ENCODE peak calls at places on chromosomes 12 and 14, in six cellular contexts. E is lung; B is ascending aorta; K is esophagus muscularis mucosa; R is CD8-positive, alpha-beta T cell; O is MM.1S. W is an unnamed sample. For H3K4me1, the result is how much of the 10 kb centered on the place peaks cover.

GRCh38 chr12:27163048-27163715 is 80.8 kb upstream of the C12orf71 start:
- DNase-seq in O (no peak), B (no peak), R (no peak), K (no peak), E (no peak), W (no peak)

GRCh38 chr14:45201908-45202307 is 51.1 kb downstream of the MIS18BP1 start:
- DNase-seq in R (no peak), B (no peak), K (no peak), O (peak), E (no peak), W (no peak)

GRCh38 chr12:6843118-6843902 is 2.6 kb downstream of the GNB3 start:
- DNase-seq in O (no peak), B (no peak), E (no peak), R (no peak), K (no peak), W (no peak)

GRCh38 chr14:69559581-69560011 is 15.1 kb downstream of the CCDC177 start:
- DNase-seq in R (no peak), B (no peak), K (no peak), O (no peak), E (no peak), W (no peak)

GRCh38 chr14:24425704-24426103 is 3.8 kb downstream of the CBLN3 start:
- DNase-seq in E (no peak), O (no peak), R (no peak), K (no peak), B (no peak), W (no peak)

GRCh38 chr12:54125950-54126695 is 62.7 kb downstream of the SMUG1 start:
- DNase-seq in O (no peak), R (no peak), B (no peak), K (no peak), E (no peak), W (peak)

GRCh38 chr14:91406982-91407381 is 10.6 kb downstream of the CCDC88C start:
- DNase-seq in B (no peak), O (no peak), K (no peak), R (no peak), E (no peak), W (no peak)

GRCh38 chr12:72632286-72632685 is 360.1 kb downstream of the TRHDE start:
- DNase-seq in K (no peak), B (no peak), O (no peak), R (no peak), E (no peak), W (no peak)

GRCh38 chr14:61476737-61477410 is 155.5 kb downstream of the PRKCH start:
- DNase-seq in K (no peak), B (no peak), R (peak), E (peak), O (no peak), W (no peak)

GRCh38 chr14:73755434-73756014 is 41.3 kb upstream of the PNMA1 start:
- DNase-seq in O (no peak), E (no peak), R (no peak), B (no peak), K (no peak), W (peak)

GRCh38 chr12:6956332-6956727 is 5.2 kb downstream of the PTPN6 start:
- DNase-seq in K (no peak), O (no peak), B (no peak), R (no peak), E (no peak), W (peak)

GRCh38 chr14:39175445-39176262 is 600 bp downstream of the PNN start:
- DNase-seq in R (no peak), B (no peak), K (no peak), E (peak), O (no peak), W (peak)

GRCh38 chr12:124626841-124627502 is 59.6 kb upstream of the NCOR2 start:
- DNase-seq in B (no peak), O (no peak), E (no peak), K (no peak), R (no peak), W (peak)

GRCh38 chr12:77795699-77796098 is 35.0 kb upstream of the NAV3 start:
- DNase-seq in E (no peak), B (no peak), K (no peak), O (no peak), R (no peak), W (no peak)

GRCh38 chr12:77116277-77116676 is 50.9 kb upstream of the E2F7 start:
- DNase-seq in O (no peak), R (no peak), B (no peak), K (no peak), E (no peak), W (no peak)

GRCh38 chr14:18660585-18660922 is 59.6 kb downstream of the OR11H12 start:
- DNase-seq in K (no peak), B (no peak), O (no peak), E (no peak), R (no peak), W (no peak)

GRCh38 chr14:99676657-99677056 is 7.4 kb upstream of the CYP46A1 start:
- DNase-seq in E (no peak), R (no peak), O (no peak), K (no peak), B (no peak), W (peak)

GRCh38 chr14:103105580-103106168 is 11.1 kb downstream of the EXOC3L4 start:
- DNase-seq in B (no peak), E (no peak), K (no peak), O (peak), R (no peak), W (no peak)

GRCh38 chr12:45434094-45434493 is 218.2 kb downstream of the ANO6 start:
- DNase-seq in R (no peak), K (no peak), B (no peak), O (no peak), E (no peak), W (no peak)

GRCh38 chr12:77133566-77133965 is 68.2 kb upstream of the E2F7 start:
- DNase-seq in K (no peak), R (no peak), B (no peak), E (no peak), O (peak), W (peak)

GRCh38 chr14:100031506-100032281 is 33.5 kb upstream of the EVL start:
- DNase-seq in O (no peak), B (peak), R (no peak), K (no peak), E (peak), W (no peak)

GRCh38 chr14:35405304-35405996 is 901 bp upstream of the NFKBIA start:
- DNase-seq in O (no peak), K (no peak), R (no peak), B (no peak), E (no peak), W (peak)

GRCh38 chr14:77918448-77918847 is 118.5 kb downstream of the ADCK1 start:
- DNase-seq in E (no peak), B (no peak), O (no peak), K (no peak), R (no peak), W (no peak)

GRCh38 chr12:4849946-4850345 is 59.8 kb upstream of the KCNA1 start:
- DNase-seq in K (no peak), B (no peak), O (no peak), E (no peak), R (no peak), W (no peak)

GRCh38 chr12:48001426-48002178 is 2.7 kb downstream of the COL2A1 start:
- DNase-seq in O (no peak), B (no peak), E (no peak), K (no peak), R (no peak), W (peak)

GRCh38 chr12:53532524-53533445 is 25.5 kb upstream of the NPFF start:
- DNase-seq in R (no peak), B (no peak), K (no peak), E (no peak), O (no peak), W (no peak)

GRCh38 chr14:87108726-87109125 is 884.3 kb downstream of the GALC start:
- DNase-seq in B (no peak), E (no peak), R (no peak), O (no peak), K (no peak), W (no peak)

GRCh38 chr12:51406299-51406698 is 15.1 kb upstream of the GALNT6 start:
- DNase-seq in O (no peak), R (no peak), K (no peak), B (no peak), E (no peak), W (no peak)

GRCh38 chr12:98317939-98318899 is 197.2 kb upstream of the TMPO start:
- DNase-seq in B (no peak), E (no peak), K (no peak), O (no peak), R (no peak), W (no peak)

GRCh38 chr12:63056649-63057048 is 94.4 kb downstream of the AVPR1A start:
- DNase-seq in K (no peak), R (no peak), O (no peak), B (no peak), E (no peak), W (no peak)

GRCh38 chr12:57887631-57888406 is 41.3 kb upstream of the CTDSP2 start:
- DNase-seq in O (no peak), R (no peak), B (no peak), E (peak), K (no peak), W (peak)

GRCh38 chr12:109310247-109311125 is 1.4 kb upstream of the FOXN4 start:
- DNase-seq in E (no peak), K (no peak), R (no peak), B (no peak), O (peak), W (no peak)

GRCh38 chr14:63269561-63270225 is 49.0 kb downstream of the GPHB5 start:
- DNase-seq in B (no peak), K (no peak), E (no peak), O (no peak), R (no peak), W (no peak)

GRCh38 chr12:123471374-123472068 is 13.6 kb downstream of the SNRNP35 start:
- DNase-seq in E (no peak), B (no peak), O (no peak), K (no peak), R (no peak), W (peak)
- H3K4me1 ChIP-seq in E (under half), B (under half), O (under half), K (under half), R (under half), W (under half)

DNA sequence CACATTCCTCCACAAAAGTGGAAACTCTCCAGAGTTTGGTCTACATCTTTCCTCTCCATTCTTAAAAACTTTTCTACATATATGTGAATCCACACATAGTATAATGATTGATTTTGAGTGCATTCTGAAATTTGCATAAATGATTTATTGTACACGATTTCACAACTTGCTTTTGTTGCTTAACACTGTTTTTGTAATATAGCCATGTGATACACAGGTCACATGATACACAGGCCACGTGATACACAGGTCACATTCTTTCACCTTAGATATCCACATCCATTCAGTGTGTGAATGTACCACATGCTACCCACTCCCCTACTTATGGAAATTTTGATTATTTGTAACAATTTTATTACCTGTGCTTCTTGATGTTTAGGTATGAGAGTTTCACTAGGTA is 319.1 kb downstream of the ZFP36L1 start:
- DNase-seq in R (no peak), E (no peak), O (no peak), K (no peak), B (no peak), W (no peak)
- H3K4me1 ChIP-seq in R (under half), E (under half), O (under half), K (under half), B (under half), W (under half)

GRCh38 chr14:105484997-105485393 is 1.7 kb upstream of the CRIP1 start:
- DNase-seq in B (no peak), E (no peak), R (no peak), O (no peak), K (no peak), W (no peak)
- H3K4me1 ChIP-seq in B (half or more), E (under half), R (half or more), O (under half), K (half or more), W (under half)

DNA sequence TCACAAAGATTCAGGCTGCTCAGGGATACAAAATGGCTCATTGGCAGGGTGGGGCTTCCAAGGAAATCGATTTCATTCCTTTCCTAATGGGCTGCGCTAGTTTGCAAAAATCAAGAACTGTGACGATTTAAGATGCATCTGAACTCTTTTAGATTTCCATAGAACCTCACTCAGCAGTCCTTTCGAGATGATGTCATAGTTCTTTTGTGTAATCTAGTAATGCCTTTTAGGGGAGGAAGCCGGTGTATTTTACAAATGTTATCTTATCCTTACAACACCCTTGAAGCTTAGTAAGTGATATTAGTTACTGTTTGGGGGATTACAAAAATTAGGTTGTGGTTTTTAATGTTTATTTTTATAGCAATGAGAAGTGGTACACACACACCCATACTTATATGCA is 239.8 kb downstream of the RGS6 start:
- DNase-seq in R (no peak), K (no peak), B (no peak), E (no peak), O (no peak), W (no peak)
- H3K4me1 ChIP-seq in R (under half), K (under half), B (under half), E (under half), O (under half), W (under half)